ENCODE peak calls at places on chromosomes 3 and 15, in nine cellular contexts. K, E, S, V, G, L, U, N and H are unnamed samples.

GRCh38 chr3:181868576-181868975 is 156.9 kb downstream of the SOX2 start:
- DNase-seq in E (no peak), U (no peak), G (no peak), L (no peak), S (no peak), N (no peak), K (no peak), V (no peak), H (no peak)

GRCh38 chr3:63864008-63864871 is 573 bp downstream of the ATXN7 start:
- DNase-seq in G (peak), N (no peak), U (no peak), S (peak), V (peak), K (peak), L (peak), E (peak), H (no peak)

GRCh38 chr15:90184786-90185704 is 16.1 kb upstream of the SEMA4B start:
- DNase-seq in U (peak), K (peak), N (peak), E (peak), V (peak), S (peak), G (peak), L (no peak), H (peak)

GRCh38 chr3:104629038-104629437 is 737.7 kb upstream of the ALCAM start:
- DNase-seq in V (no peak), U (peak), G (no peak), E (no peak), K (peak), N (peak), S (no peak), L (no peak), H (peak)

GRCh38 chr3:127182848-127183714 is 9.8 kb upstream of the PRR23E start:
- DNase-seq in N (no peak), L (no peak), K (no peak), V (no peak), S (no peak), E (no peak), U (no peak), G (no peak), H (no peak)

GRCh38 chr3:187966636-187967035 is 187.3 kb upstream of the LPP start:
- DNase-seq in V (no peak), K (no peak), S (no peak), U (no peak), G (no peak), N (no peak), L (no peak), E (peak), H (no peak)

GRCh38 chr15:88090406-88091085 is 166.0 kb downstream of the NTRK3 start:
- DNase-seq in E (peak), N (no peak), G (no peak), L (no peak), U (no peak), V (no peak), S (no peak), K (no peak), H (no peak)

GRCh38 chr3:100775669-100776068 is 66.4 kb downstream of the TFG start:
- DNase-seq in L (no peak), V (no peak), K (no peak), N (no peak), U (no peak), E (no peak), G (no peak), S (no peak), H (no peak)

GRCh38 chr15:28093761-28094535 is 5.2 kb downstream of the OCA2 start:
- DNase-seq in N (no peak), S (no peak), U (no peak), K (no peak), V (peak), G (no peak), L (no peak), E (no peak), H (no peak)